ENCODE peak calls at places on chromosomes 16 and 17, in ten cellular contexts. I is HFF-Myc, M is ovary, U is B cell, A is GM12865, X is coronary artery, J is WTC11, S is A549, E is GM23338, C is body of pancreas. T is an unnamed sample.

GRCh38 chr17:82418001-82418986 is at the start of the genes HEXD and OGFOD3:
- DNase-seq in I (no peak), M (peak), U (peak), A (peak), X (peak), J (peak), S (peak), E (peak), C (peak), T (no peak)

GRCh38 chr16:58443783-58444182 is 51.5 kb downstream of the GINS3 start:
- DNase-seq in I (no peak), M (no peak), U (no peak), A (no peak), X (no peak), J (no peak), S (no peak), E (no peak), C (no peak), T (no peak)

GRCh38 chr17:69235338-69236058 is 6.9 kb upstream of the ABCA10 start:
- DNase-seq in I (peak), M (peak), U (peak), A (peak), X (peak), J (peak), S (peak), E (peak), C (peak), T (peak)

GRCh38 chr17:62899349-62899748 is 66.7 kb upstream of the TANC2 start:
- DNase-seq in I (no peak), M (no peak), U (no peak), A (no peak), X (no peak), J (no peak), S (no peak), E (no peak), C (no peak), T (no peak)

GRCh38 chr17:61757168-61757567 is 106.2 kb downstream of the BRIP1 start:
- DNase-seq in I (no peak), M (no peak), U (no peak), A (peak), X (no peak), J (no peak), S (no peak), E (no peak), C (no peak), T (no peak)

GRCh38 chr16:995087-995486 is 13.5 kb downstream of the SOX8 start:
- DNase-seq in I (no peak), M (no peak), U (no peak), A (no peak), X (no peak), J (no peak), S (no peak), E (peak), C (no peak), T (no peak)

GRCh38 chr17:38798614-38799500 is 499 bp downstream of the PIP4K2B start:
- DNase-seq in I (no peak), M (no peak), U (no peak), A (peak), X (peak), J (no peak), S (peak), E (peak), C (peak), T (no peak)

GRCh38 chr17:2207815-2208515 is 95.6 kb downstream of the SMG6 start:
- DNase-seq in I (no peak), M (no peak), U (no peak), A (no peak), X (no peak), J (no peak), S (no peak), E (no peak), C (no peak), T (no peak)

GRCh38 chr16:85729907-85730465 is 20.9 kb downstream of the C16orf74 start:
- DNase-seq in I (no peak), M (no peak), U (no peak), A (no peak), X (no peak), J (no peak), S (no peak), E (no peak), C (no peak), T (no peak)

GRCh38 chr16:85286970-85287814 is 174.9 kb upstream of the CIBAR2 start:
- DNase-seq in I (no peak), M (no peak), U (no peak), A (no peak), X (no peak), J (no peak), S (no peak), E (no peak), C (no peak), T (no peak)

GRCh38 chr17:67850991-67851631 is 25.8 kb downstream of the BPTF start:
- DNase-seq in I (no peak), M (no peak), U (no peak), A (no peak), X (no peak), J (no peak), S (no peak), E (no peak), C (no peak), T (no peak)

GRCh38 chr17:42315402-42316156 is 27.3 kb downstream of the STAT5A start:
- DNase-seq in I (no peak), M (no peak), U (peak), A (peak), X (no peak), J (no peak), S (no peak), E (no peak), C (no peak), T (no peak)

GRCh38 chr16:75235721-75236193 is 15.7 kb downstream of the BCAR1 start:
- DNase-seq in I (no peak), M (no peak), U (no peak), A (no peak), X (no peak), J (peak), S (no peak), E (no peak), C (no peak), T (no peak)

GRCh38 chr16:85899444-85899843 is 482 bp downstream of the IRF8 start:
- DNase-seq in I (no peak), M (no peak), U (no peak), A (no peak), X (no peak), J (no peak), S (no peak), E (no peak), C (no peak), T (no peak)

GRCh38 chr17:66268247-66268927 is 34.0 kb upstream of the PRKCA start:
- DNase-seq in I (no peak), M (no peak), U (no peak), A (no peak), X (no peak), J (no peak), S (no peak), E (no peak), C (no peak), T (no peak)

GRCh38 chr17:11644265-11645212 is 46.3 kb downstream of the DNAH9 start:
- DNase-seq in I (peak), M (peak), U (peak), A (peak), X (no peak), J (peak), S (peak), E (peak), C (peak), T (no peak)

GRCh38 chr17:69302682-69303081 is 24.3 kb downstream of the ABCA5 start:
- DNase-seq in I (no peak), M (no peak), U (no peak), A (no peak), X (no peak), J (no peak), S (no peak), E (no peak), C (no peak), T (no peak)

GRCh38 chr17:3030096-3030495 is 33.3 kb downstream of the OR1D5 start:
- DNase-seq in I (peak), M (no peak), U (no peak), A (no peak), X (peak), J (no peak), S (no peak), E (no peak), C (no peak), T (no peak)

GRCh38 chr16:1054660-1055556 is 17.6 kb upstream of the SSTR5 start:
- DNase-seq in I (no peak), M (no peak), U (peak), A (peak), X (no peak), J (peak), S (peak), E (peak), C (peak), T (no peak)

GRCh38 chr16:21260870-21261791 is 17.0 kb downstream of the CRYM start:
- DNase-seq in I (peak), M (no peak), U (no peak), A (no peak), X (peak), J (no peak), S (peak), E (no peak), C (peak), T (no peak)

GRCh38 chr17:41013181-41013580 is 4.3 kb upstream of the KRTAP3-1 start:
- DNase-seq in I (peak), M (no peak), U (no peak), A (no peak), X (no peak), J (no peak), S (no peak), E (no peak), C (no peak), T (no peak)

GRCh38 chr17:51652529-51652928 is 392.2 kb downstream of the UTP18 start:
- DNase-seq in I (no peak), M (no peak), U (no peak), A (no peak), X (no peak), J (no peak), S (no peak), E (no peak), C (no peak), T (no peak)

GRCh38 chr16:455453-455852 is 30.0 kb downstream of the RAB11FIP3 start:
- DNase-seq in I (no peak), M (no peak), U (no peak), A (no peak), X (no peak), J (no peak), S (no peak), E (no peak), C (no peak), T (no peak)

DNA sequence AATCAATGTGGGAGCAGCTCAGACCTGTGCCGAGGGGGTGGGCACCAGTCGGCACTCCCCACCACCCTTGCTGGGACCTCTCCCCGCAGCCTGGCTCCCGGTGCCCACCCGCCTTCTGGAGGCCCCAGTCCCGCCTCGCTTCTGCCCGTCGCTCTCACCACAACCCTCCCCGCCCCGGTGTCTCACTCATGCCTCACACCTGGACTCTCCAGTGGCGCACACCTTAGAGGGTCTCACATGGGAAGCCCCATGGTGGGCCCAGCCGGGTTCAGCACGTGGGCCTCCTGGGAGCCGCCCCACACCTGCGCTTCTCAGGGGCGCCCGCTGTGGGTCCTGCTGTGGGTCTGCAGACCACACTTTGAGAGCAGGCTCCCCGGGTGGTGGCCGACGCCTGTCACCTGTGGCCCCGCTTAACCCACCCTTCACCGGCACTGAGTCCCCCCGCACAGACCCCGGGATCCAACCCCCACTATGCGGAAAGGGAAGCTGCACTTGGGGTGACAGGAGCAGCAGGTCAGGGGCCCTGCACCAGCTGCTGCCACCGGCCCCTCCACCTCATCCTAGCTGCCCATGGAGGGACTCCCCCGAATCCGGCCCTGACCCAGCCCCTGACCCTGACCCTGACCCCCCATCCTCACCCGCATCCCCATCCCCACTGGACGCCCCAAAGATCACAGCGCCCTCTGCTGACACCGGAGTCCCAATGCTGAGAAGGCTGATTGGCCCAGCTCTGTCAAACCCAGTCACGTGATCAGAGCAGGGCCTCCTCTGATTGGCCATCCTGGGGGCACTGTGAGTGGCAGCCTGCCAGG is 27.4 kb upstream of the SLC38A10 start:
- DNase-seq in I (no peak), M (no peak), U (no peak), A (peak), X (no peak), J (peak), S (peak), E (peak), C (no peak), T (no peak)
- TF ChIP-seq CTCF in I (peak), M (no peak), U (no peak), A (peak), X (no peak), J (no peak), S (peak), E (peak), C (peak), T (no peak)

DNA sequence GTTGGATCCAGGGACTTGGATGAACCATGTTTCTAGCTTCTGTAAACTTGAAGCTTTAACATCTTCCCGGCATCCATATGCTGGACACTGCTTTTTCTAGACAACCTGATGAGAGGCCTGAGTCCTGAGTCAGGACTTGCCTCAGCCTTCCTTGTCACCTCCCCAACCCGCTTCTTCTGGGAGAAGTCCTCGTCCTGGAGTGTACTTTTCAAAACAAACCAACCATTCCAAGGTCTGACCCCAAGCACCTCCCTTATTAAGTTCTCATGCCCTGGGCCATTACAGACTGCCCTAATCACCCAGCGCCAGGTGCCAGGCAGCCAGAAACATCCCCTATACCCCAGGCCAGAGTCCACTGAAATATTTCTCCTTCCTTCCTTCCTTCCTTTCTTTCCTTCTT is 59.4 kb downstream of the CLEC19A start:
- DNase-seq in I (no peak), M (no peak), U (no peak), A (no peak), X (no peak), J (no peak), S (no peak), E (no peak), C (no peak), T (no peak)
- TF ChIP-seq CTCF in I (no peak), M (no peak), U (no peak), A (no peak), X (no peak), J (no peak), S (no peak), E (no peak), C (no peak), T (no peak)

GRCh38 chr17:28576758-28577465 is at the start of gene ALDOC:
- DNase-seq in I (peak), M (peak), U (peak), A (peak), X (peak), J (peak), S (peak), E (peak), C (peak), T (peak)
- TF ChIP-seq CTCF in I (no peak), M (no peak), U (no peak), A (no peak), X (no peak), J (no peak), S (no peak), E (no peak), C (no peak), T (no peak)

DNA sequence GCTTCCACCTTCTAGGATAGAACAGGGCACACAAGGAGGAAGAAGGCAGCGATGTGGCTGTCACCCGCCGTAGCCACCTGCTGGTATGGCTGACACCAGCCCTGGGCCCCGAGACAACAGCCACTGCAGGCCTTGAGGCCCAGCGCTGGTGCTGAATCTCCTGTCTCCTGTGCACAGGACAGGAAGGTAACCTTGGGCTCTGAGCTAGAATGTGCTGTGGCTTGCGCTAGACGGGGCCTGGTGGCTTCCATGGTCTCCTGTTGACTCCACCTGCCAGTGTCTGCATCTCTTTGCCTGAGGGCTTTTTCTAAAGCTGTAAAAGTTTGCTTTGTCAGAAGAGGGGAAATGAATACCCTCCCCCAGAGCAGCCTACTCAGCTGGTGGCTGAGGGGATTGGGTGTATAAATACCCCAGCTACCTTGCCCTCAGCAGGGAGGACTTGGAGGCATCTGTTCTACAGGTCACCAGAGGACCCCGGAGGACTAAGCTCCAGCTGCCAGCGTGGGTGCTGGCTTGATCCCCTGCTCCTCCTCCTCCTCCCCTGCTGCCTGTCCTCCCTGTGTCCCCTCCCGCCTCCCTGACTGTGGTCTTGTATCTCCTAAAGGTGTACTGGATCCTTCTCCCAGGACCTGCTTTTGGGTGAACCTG is 76.1 kb upstream of the SDK2 start:
- DNase-seq in I (no peak), M (no peak), U (no peak), A (peak), X (no peak), J (no peak), S (no peak), E (no peak), C (no peak), T (no peak)
- TF ChIP-seq CTCF in I (no peak), M (no peak), U (no peak), A (no peak), X (no peak), J (no peak), S (no peak), E (no peak), C (no peak), T (no peak)

GRCh38 chr17:76681222-76682137 is 29.3 kb downstream of the MXRA7 start:
- DNase-seq in I (no peak), M (peak), U (peak), A (peak), X (no peak), J (peak), S (peak), E (peak), C (peak), T (peak)

GRCh38 chr17:76684756-76685155 is 26.0 kb downstream of the MXRA7 start:
- DNase-seq in I (no peak), M (no peak), U (no peak), A (no peak), X (no peak), J (no peak), S (no peak), E (no peak), C (no peak), T (no peak)

GRCh38 chr17:76682306-76682705 is 28.5 kb downstream of the MXRA7 start:
- DNase-seq in I (no peak), M (peak), U (no peak), A (no peak), X (no peak), J (no peak), S (no peak), E (no peak), C (no peak), T (no peak)

GRCh38 chr17:76683921-76684745 is 26.6 kb downstream of the MXRA7 start:
- DNase-seq in I (no peak), M (no peak), U (no peak), A (no peak), X (no peak), J (no peak), S (no peak), E (no peak), C (no peak), T (no peak)

GRCh38 chr17:76683011-76683755 is 27.6 kb downstream of the MXRA7 start:
- DNase-seq in I (no peak), M (no peak), U (no peak), A (no peak), X (no peak), J (peak), S (no peak), E (peak), C (no peak), T (no peak)
- TF ChIP-seq CTCF in I (no peak), M (no peak), U (no peak), A (peak), X (no peak), J (no peak), S (peak), E (peak), C (no peak), T (no peak)

DNA sequence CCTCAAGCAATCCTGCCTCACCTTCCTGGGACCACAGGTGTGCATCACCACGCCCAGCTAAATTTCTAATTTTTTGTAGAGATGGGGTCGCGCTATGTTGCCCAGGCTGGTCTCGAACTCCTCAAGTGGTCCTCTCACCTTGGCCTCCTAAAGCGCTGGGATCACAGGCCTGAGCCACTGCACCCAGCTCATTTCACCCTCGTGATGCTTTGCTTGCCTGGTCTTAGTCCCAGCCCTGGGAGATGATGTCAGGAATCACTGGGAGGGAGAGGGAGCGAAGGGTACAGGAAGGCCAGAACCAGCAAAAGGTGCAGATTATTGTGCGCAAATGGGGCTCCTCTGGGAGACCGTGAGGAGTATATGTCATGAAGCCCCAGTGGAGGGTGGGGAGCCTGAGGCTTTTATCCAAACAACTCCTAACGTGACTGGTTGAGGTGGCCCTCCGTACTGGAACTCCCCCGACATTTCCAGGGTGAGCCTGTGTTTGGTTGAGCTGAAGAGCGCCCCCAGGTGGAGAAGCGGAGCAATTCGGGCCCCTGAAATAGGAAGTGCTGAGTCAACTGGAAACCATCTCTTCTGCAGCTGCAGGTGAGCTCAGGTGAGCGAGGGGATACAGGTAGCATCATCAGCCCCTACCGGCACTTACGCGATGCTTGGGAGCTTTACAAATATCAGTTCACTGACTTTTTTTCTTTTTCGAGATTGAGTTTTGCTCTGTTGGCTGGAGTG is 41.2 kb upstream of the HAPSTR1 start:
- DNase-seq in I (no peak), M (no peak), U (peak), A (peak), X (no peak), J (peak), S (no peak), E (peak), C (no peak), T (no peak)
- TF ChIP-seq CTCF in I (peak), M (no peak), U (peak), A (peak), X (no peak), J (peak), S (peak), E (peak), C (peak), T (no peak)